ENCODE peak calls at places on chromosomes 4 and X, in ten cellular contexts. One of them, this sample, is unnamed. For H3K4me1, the result is how much of the 10 kb centered on the place peaks cover.

GRCh38 chr4:145618210-145618911 is 824 bp upstream of the MMAA start:
- DNase-seq in HepG2: no peak
- DNase-seq in tibial nerve: no peak
- DNase-seq in keratinocyte: no peak
- DNase-seq in ascending aorta: peak
- DNase-seq in testis: no peak
- DNase-seq in tibial artery: no peak
- DNase-seq in ovary: peak
- DNase-seq in RWPE2: no peak
- DNase-seq in endothelial cell of umbilical vein: no peak
- DNase-seq in this sample: no peak

GRCh38 chr4:99848576-99848975 is 31.9 kb downstream of the DAPP1 start:
- DNase-seq in HepG2: no peak
- DNase-seq in tibial nerve: no peak
- DNase-seq in keratinocyte: no peak
- DNase-seq in ascending aorta: no peak
- DNase-seq in testis: no peak
- DNase-seq in tibial artery: no peak
- DNase-seq in ovary: no peak
- DNase-seq in RWPE2: no peak
- DNase-seq in endothelial cell of umbilical vein: no peak
- DNase-seq in this sample: no peak

GRCh38 chr4:47598320-47598719 is 113.2 kb downstream of the ATP10D start:
- DNase-seq in HepG2: no peak
- DNase-seq in tibial nerve: no peak
- DNase-seq in keratinocyte: peak
- DNase-seq in ascending aorta: no peak
- DNase-seq in testis: no peak
- DNase-seq in tibial artery: no peak
- DNase-seq in ovary: no peak
- DNase-seq in RWPE2: no peak
- DNase-seq in endothelial cell of umbilical vein: no peak
- DNase-seq in this sample: no peak

GRCh38 chr4:113189546-113189945 is 140.1 kb downstream of the ANK2 start:
- DNase-seq in HepG2: no peak
- DNase-seq in tibial nerve: no peak
- DNase-seq in keratinocyte: no peak
- DNase-seq in ascending aorta: no peak
- DNase-seq in testis: no peak
- DNase-seq in tibial artery: no peak
- DNase-seq in ovary: no peak
- DNase-seq in RWPE2: no peak
- DNase-seq in endothelial cell of umbilical vein: no peak
- DNase-seq in this sample: no peak

GRCh38 chr4:124322234-124322831 is 390.2 kb downstream of the ANKRD50 start:
- DNase-seq in HepG2: peak
- DNase-seq in tibial nerve: no peak
- DNase-seq in keratinocyte: no peak
- DNase-seq in ascending aorta: no peak
- DNase-seq in testis: no peak
- DNase-seq in tibial artery: no peak
- DNase-seq in ovary: no peak
- DNase-seq in RWPE2: no peak
- DNase-seq in endothelial cell of umbilical vein: peak
- DNase-seq in this sample: no peak

GRCh38 chr4:59936566-59936965 is 1263.6 kb upstream of the ADGRL3 start:
- DNase-seq in HepG2: no peak
- DNase-seq in tibial nerve: no peak
- DNase-seq in keratinocyte: no peak
- DNase-seq in ascending aorta: no peak
- DNase-seq in testis: no peak
- DNase-seq in tibial artery: no peak
- DNase-seq in ovary: no peak
- DNase-seq in RWPE2: no peak
- DNase-seq in endothelial cell of umbilical vein: no peak
- DNase-seq in this sample: no peak

GRCh38 chr4:74631338-74631737 is 163.0 kb downstream of the BTC start:
- DNase-seq in HepG2: no peak
- DNase-seq in tibial nerve: no peak
- DNase-seq in keratinocyte: no peak
- DNase-seq in ascending aorta: no peak
- DNase-seq in testis: no peak
- DNase-seq in tibial artery: no peak
- DNase-seq in ovary: no peak
- DNase-seq in RWPE2: peak
- DNase-seq in endothelial cell of umbilical vein: peak
- DNase-seq in this sample: no peak

GRCh38 chr4:54784188-54784671 is 126.5 kb downstream of the KIT start:
- DNase-seq in HepG2: no peak
- DNase-seq in tibial nerve: peak
- DNase-seq in keratinocyte: no peak
- DNase-seq in ascending aorta: peak
- DNase-seq in testis: peak
- DNase-seq in tibial artery: peak
- DNase-seq in ovary: peak
- DNase-seq in RWPE2: no peak
- DNase-seq in endothelial cell of umbilical vein: no peak
- DNase-seq in this sample: no peak

GRCh38 chr4:15690020-15690809 is 8.6 kb downstream of the FAM200B start:
- DNase-seq in HepG2: peak
- DNase-seq in tibial nerve: no peak
- DNase-seq in keratinocyte: peak
- DNase-seq in ascending aorta: no peak
- DNase-seq in testis: no peak
- DNase-seq in tibial artery: no peak
- DNase-seq in ovary: no peak
- DNase-seq in RWPE2: no peak
- DNase-seq in endothelial cell of umbilical vein: peak
- DNase-seq in this sample: no peak

GRCh38 chr4:55291227-55291629 is 54.8 kb upstream of the SRD5A3 start:
- DNase-seq in HepG2: no peak
- DNase-seq in tibial nerve: no peak
- DNase-seq in keratinocyte: no peak
- DNase-seq in ascending aorta: no peak
- DNase-seq in testis: no peak
- DNase-seq in tibial artery: peak
- DNase-seq in ovary: no peak
- DNase-seq in RWPE2: no peak
- DNase-seq in endothelial cell of umbilical vein: no peak
- DNase-seq in this sample: no peak

GRCh38 chrX:118188977-118189376 is 72.4 kb upstream of the KLHL13 start:
- DNase-seq in HepG2: no peak
- DNase-seq in tibial nerve: no peak
- DNase-seq in keratinocyte: no peak
- DNase-seq in ascending aorta: no peak
- DNase-seq in testis: no peak
- DNase-seq in tibial artery: no peak
- DNase-seq in ovary: no peak
- DNase-seq in RWPE2: no peak
- DNase-seq in endothelial cell of umbilical vein: no peak
- DNase-seq in this sample: no peak

GRCh38 chrX:119067023-119067739 is 5.6 kb upstream of the CT47C1 start:
- DNase-seq in HepG2: peak
- DNase-seq in tibial nerve: peak
- DNase-seq in keratinocyte: no peak
- DNase-seq in ascending aorta: peak
- DNase-seq in testis: peak
- DNase-seq in tibial artery: peak
- DNase-seq in ovary: peak
- DNase-seq in RWPE2: no peak
- DNase-seq in endothelial cell of umbilical vein: peak
- DNase-seq in this sample: no peak

GRCh38 chrX:105653891-105654290 is 168.4 kb upstream of the NRK start:
- DNase-seq in HepG2: no peak
- DNase-seq in tibial nerve: no peak
- DNase-seq in keratinocyte: no peak
- DNase-seq in ascending aorta: no peak
- DNase-seq in testis: no peak
- DNase-seq in tibial artery: no peak
- DNase-seq in ovary: no peak
- DNase-seq in RWPE2: no peak
- DNase-seq in endothelial cell of umbilical vein: no peak
- DNase-seq in this sample: no peak

GRCh38 chr4:78766026-78766425 is 10.1 kb upstream of the BMP2K start:
- DNase-seq in HepG2: no peak
- DNase-seq in tibial nerve: no peak
- DNase-seq in keratinocyte: no peak
- DNase-seq in ascending aorta: no peak
- DNase-seq in testis: no peak
- DNase-seq in tibial artery: no peak
- DNase-seq in ovary: no peak
- DNase-seq in RWPE2: no peak
- DNase-seq in endothelial cell of umbilical vein: peak
- DNase-seq in this sample: no peak

GRCh38 chrX:11567528-11568220 is 98.0 kb downstream of the ARHGAP6 start:
- DNase-seq in HepG2: no peak
- DNase-seq in tibial nerve: no peak
- DNase-seq in keratinocyte: no peak
- DNase-seq in ascending aorta: no peak
- DNase-seq in testis: no peak
- DNase-seq in tibial artery: no peak
- DNase-seq in ovary: no peak
- DNase-seq in RWPE2: no peak
- DNase-seq in endothelial cell of umbilical vein: no peak
- DNase-seq in this sample: no peak

GRCh38 chrX:151896734-151897474 is 15.8 kb upstream of the MAGEA4 start:
- DNase-seq in HepG2: no peak
- DNase-seq in tibial nerve: no peak
- DNase-seq in keratinocyte: no peak
- DNase-seq in ascending aorta: no peak
- DNase-seq in testis: no peak
- DNase-seq in tibial artery: no peak
- DNase-seq in ovary: no peak
- DNase-seq in RWPE2: no peak
- DNase-seq in endothelial cell of umbilical vein: no peak
- DNase-seq in this sample: no peak

GRCh38 chr4:166726832-166727231 is 507.5 kb downstream of the SPOCK3 start:
- DNase-seq in HepG2: no peak
- DNase-seq in tibial nerve: no peak
- DNase-seq in keratinocyte: no peak
- DNase-seq in ascending aorta: no peak
- DNase-seq in testis: no peak
- DNase-seq in tibial artery: no peak
- DNase-seq in ovary: no peak
- DNase-seq in RWPE2: no peak
- DNase-seq in endothelial cell of umbilical vein: no peak
- DNase-seq in this sample: no peak

GRCh38 chr4:74545488-74545887 is 100.6 kb downstream of the AREG start:
- DNase-seq in HepG2: no peak
- DNase-seq in tibial nerve: no peak
- DNase-seq in keratinocyte: no peak
- DNase-seq in ascending aorta: no peak
- DNase-seq in testis: peak
- DNase-seq in tibial artery: peak
- DNase-seq in ovary: no peak
- DNase-seq in RWPE2: peak
- DNase-seq in endothelial cell of umbilical vein: no peak
- DNase-seq in this sample: no peak

GRCh38 chrX:71225661-71226060 is 2.6 kb downstream of the GJB1 start:
- DNase-seq in HepG2: no peak
- DNase-seq in tibial nerve: no peak
- DNase-seq in keratinocyte: no peak
- DNase-seq in ascending aorta: no peak
- DNase-seq in testis: peak
- DNase-seq in tibial artery: no peak
- DNase-seq in ovary: no peak
- DNase-seq in RWPE2: no peak
- DNase-seq in endothelial cell of umbilical vein: no peak
- DNase-seq in this sample: no peak

GRCh38 chrX:35104626-35105025 is 162.0 kb downstream of the FAM47B start:
- DNase-seq in HepG2: no peak
- DNase-seq in tibial nerve: no peak
- DNase-seq in keratinocyte: no peak
- DNase-seq in ascending aorta: no peak
- DNase-seq in testis: no peak
- DNase-seq in tibial artery: no peak
- DNase-seq in ovary: no peak
- DNase-seq in RWPE2: no peak
- DNase-seq in endothelial cell of umbilical vein: no peak
- DNase-seq in this sample: no peak

GRCh38 chr4:174523003-174523693 is 860 bp upstream of the HPGD start:
- DNase-seq in HepG2: no peak
- DNase-seq in tibial nerve: no peak
- DNase-seq in keratinocyte: no peak
- DNase-seq in ascending aorta: no peak
- DNase-seq in testis: peak
- DNase-seq in tibial artery: peak
- DNase-seq in ovary: no peak
- DNase-seq in RWPE2: no peak
- DNase-seq in endothelial cell of umbilical vein: no peak
- DNase-seq in this sample: peak

GRCh38 chrX:24153175-24153795 is 3.8 kb downstream of the ZFX start:
- DNase-seq in HepG2: no peak
- DNase-seq in tibial nerve: no peak
- DNase-seq in keratinocyte: no peak
- DNase-seq in ascending aorta: no peak
- DNase-seq in testis: peak
- DNase-seq in tibial artery: no peak
- DNase-seq in ovary: no peak
- DNase-seq in RWPE2: peak
- DNase-seq in endothelial cell of umbilical vein: peak
- DNase-seq in this sample: peak
- H3K4me3 ChIP-seq in HepG2: no peak
- H3K4me3 ChIP-seq in tibial nerve: no peak
- H3K4me3 ChIP-seq in keratinocyte: no peak
- H3K4me3 ChIP-seq in ascending aorta: no peak
- H3K4me3 ChIP-seq in testis: no peak
- H3K4me3 ChIP-seq in tibial artery: no peak
- H3K4me3 ChIP-seq in ovary: no peak
- H3K4me3 ChIP-seq in RWPE2: no peak
- H3K4me3 ChIP-seq in endothelial cell of umbilical vein: no peak
- H3K4me3 ChIP-seq in this sample: no peak

GRCh38 chr4:17206829-17207773 is 304.8 kb downstream of the QDPR start:
- DNase-seq in HepG2: no peak
- DNase-seq in tibial nerve: no peak
- DNase-seq in keratinocyte: no peak
- DNase-seq in ascending aorta: no peak
- DNase-seq in testis: no peak
- DNase-seq in tibial artery: no peak
- DNase-seq in ovary: no peak
- DNase-seq in RWPE2: no peak
- DNase-seq in endothelial cell of umbilical vein: no peak
- DNase-seq in this sample: no peak
- H3K4me1 ChIP-seq in HepG2: under half
- H3K4me1 ChIP-seq in tibial nerve: under half
- H3K4me1 ChIP-seq in keratinocyte: under half
- H3K4me1 ChIP-seq in ascending aorta: under half
- H3K4me1 ChIP-seq in testis: under half
- H3K4me1 ChIP-seq in tibial artery: under half
- H3K4me1 ChIP-seq in ovary: under half
- H3K4me1 ChIP-seq in RWPE2: under half
- H3K4me1 ChIP-seq in endothelial cell of umbilical vein: under half
- H3K4me1 ChIP-seq in this sample: under half

GRCh38 chrX:30892591-30892990 is 3.5 kb upstream of the TAB3 start:
- DNase-seq in HepG2: no peak
- DNase-seq in tibial nerve: no peak
- DNase-seq in keratinocyte: peak
- DNase-seq in ascending aorta: no peak
- DNase-seq in testis: no peak
- DNase-seq in tibial artery: no peak
- DNase-seq in ovary: no peak
- DNase-seq in RWPE2: no peak
- DNase-seq in endothelial cell of umbilical vein: no peak
- DNase-seq in this sample: no peak
- H3K27ac ChIP-seq in HepG2: no peak
- H3K27ac ChIP-seq in tibial nerve: no peak
- H3K27ac ChIP-seq in keratinocyte: peak
- H3K27ac ChIP-seq in ascending aorta: no peak
- H3K27ac ChIP-seq in testis: no peak
- H3K27ac ChIP-seq in tibial artery: no peak
- H3K27ac ChIP-seq in ovary: no peak
- H3K27ac ChIP-seq in RWPE2: peak
- H3K27ac ChIP-seq in endothelial cell of umbilical vein: no peak
- H3K27ac ChIP-seq in this sample: no peak

GRCh38 chr4:129231907-129232626 is 136.1 kb downstream of the C4orf33 start:
- DNase-seq in HepG2: no peak
- DNase-seq in tibial nerve: no peak
- DNase-seq in keratinocyte: no peak
- DNase-seq in ascending aorta: no peak
- DNase-seq in testis: no peak
- DNase-seq in tibial artery: no peak
- DNase-seq in ovary: no peak
- DNase-seq in RWPE2: no peak
- DNase-seq in endothelial cell of umbilical vein: no peak
- DNase-seq in this sample: no peak
- H3K4me3 ChIP-seq in HepG2: no peak
- H3K4me3 ChIP-seq in tibial nerve: no peak
- H3K4me3 ChIP-seq in keratinocyte: no peak
- H3K4me3 ChIP-seq in ascending aorta: no peak
- H3K4me3 ChIP-seq in testis: no peak
- H3K4me3 ChIP-seq in tibial artery: no peak
- H3K4me3 ChIP-seq in ovary: no peak
- H3K4me3 ChIP-seq in RWPE2: no peak
- H3K4me3 ChIP-seq in endothelial cell of umbilical vein: no peak
- H3K4me3 ChIP-seq in this sample: no peak

This sample was measured in CD8-positive, alpha-beta memory T cell.